ENCODE peak calls at places on chromosomes 11 and 22, in six cellular contexts. Q, Y, X, K, J and L are unnamed samples.

GRCh38 chr11:35009191-35009940 is 92.9 kb downstream of the PDHX start:
- DNase-seq in Q (peak), Y (peak), X (peak), K (no peak), J (peak), L (peak)

GRCh38 chr22:48635825-48636224 is 1191.8 kb downstream of the BRD1 start:
- DNase-seq in Q (no peak), Y (no peak), X (no peak), K (no peak), J (no peak), L (no peak)

GRCh38 chr22:41237707-41238569 is 2.8 kb downstream of the CHADL start:
- DNase-seq in Q (no peak), Y (no peak), X (peak), K (no peak), J (peak), L (no peak)

GRCh38 chr11:3000032-3000961 is 8.2 kb upstream of the NAP1L4 start:
- DNase-seq in Q (no peak), Y (peak), X (peak), K (peak), J (peak), L (no peak)

GRCh38 chr11:117026593-117027330 is 71.5 kb downstream of the SIK3 start:
- DNase-seq in Q (peak), Y (peak), X (peak), K (no peak), J (peak), L (peak)

GRCh38 chr22:43237280-43237679 is 50.3 kb upstream of the TTLL12 start:
- DNase-seq in Q (no peak), Y (no peak), X (no peak), K (no peak), J (no peak), L (no peak)

GRCh38 chr11:46914363-46914762 is 4.0 kb downstream of the LRP4 start:
- DNase-seq in Q (no peak), Y (peak), X (no peak), K (no peak), J (no peak), L (no peak)

GRCh38 chr11:35511666-35512065 is 13.8 kb downstream of the PAMR1 start:
- DNase-seq in Q (no peak), Y (no peak), X (no peak), K (no peak), J (peak), L (peak)

GRCh38 chr11:2342981-2343380 is 34.1 kb upstream of the CD81 start:
- DNase-seq in Q (no peak), Y (no peak), X (no peak), K (no peak), J (no peak), L (no peak)

GRCh38 chr11:117437791-117438130 is 110.1 kb downstream of the CEP164 start:
- DNase-seq in Q (no peak), Y (no peak), X (no peak), K (no peak), J (no peak), L (no peak)

GRCh38 chr11:23723861-23724260 is 773.0 kb upstream of the LUZP2 start:
- DNase-seq in Q (no peak), Y (no peak), X (no peak), K (no peak), J (peak), L (no peak)

GRCh38 chr11:36455658-36456111 is 54.4 kb downstream of the TRAF6 start:
- DNase-seq in Q (peak), Y (peak), X (peak), K (peak), J (peak), L (peak)

GRCh38 chr11:122723106-122723505 is 67.6 kb downstream of the UBASH3B start:
- DNase-seq in Q (no peak), Y (no peak), X (no peak), K (no peak), J (no peak), L (no peak)

GRCh38 chr11:20397281-20397680 is 9.8 kb downstream of the PRMT3 start:
- DNase-seq in Q (peak), Y (peak), X (peak), K (no peak), J (peak), L (peak)

GRCh38 chr11:11083441-11083840 is 225.6 kb upstream of the ZBED5 start:
- DNase-seq in Q (no peak), Y (no peak), X (no peak), K (no peak), J (no peak), L (no peak)

GRCh38 chr11:123521001-123521400 is 90.9 kb downstream of the GRAMD1B start:
- DNase-seq in Q (no peak), Y (no peak), X (no peak), K (no peak), J (no peak), L (no peak)

GRCh38 chr11:439315-440064 is 2.3 kb downstream of the ANO9 start:
- DNase-seq in Q (no peak), Y (no peak), X (no peak), K (no peak), J (no peak), L (no peak)

GRCh38 chr22:46993626-46994025 is 231.2 kb downstream of the TBC1D22A start:
- DNase-seq in Q (no peak), Y (no peak), X (no peak), K (no peak), J (no peak), L (no peak)

GRCh38 chr11:44011797-44012196 is 36.0 kb upstream of the ACCSL start:
- DNase-seq in Q (no peak), Y (peak), X (no peak), K (no peak), J (no peak), L (no peak)